ENCODE peak calls at places on chromosomes 4 and X, in four cellular contexts. M is progenitor cell of endocrine pancreas, N is prostate gland, U is fibroblast of mammary gland. F is an unnamed sample.

GRCh38 chrX:150032742-150033141 is 94.5 kb upstream of the EOLA2 start:
- DNase-seq in N (no peak), M (no peak), U (peak), F (peak)

GRCh38 chr4:121741751-121742150 is 23.2 kb downstream of the SMIM43 start:
- DNase-seq in M (no peak), N (no peak), U (no peak), F (no peak)

GRCh38 chrX:153662266-153662665 is 11.3 kb downstream of the PNCK start:
- DNase-seq in M (peak), U (peak), N (peak), F (peak)

GRCh38 chr4:11976726-11977263 is 548.1 kb upstream of the HS3ST1 start:
- DNase-seq in M (no peak), U (no peak), N (no peak), F (no peak)

GRCh38 chr4:21512351-21512750 is 436.2 kb downstream of the KCNIP4 start:
- DNase-seq in U (peak), N (peak), M (no peak), F (peak)

GRCh38 chr4:188107931-188108843 is 1.2 kb downstream of the TRIML2 start:
- DNase-seq in U (peak), N (no peak), M (no peak), F (peak)

GRCh38 chr4:89245459-89245858 is 62.1 kb downstream of the GPRIN3 start:
- DNase-seq in U (no peak), M (no peak), N (no peak), F (no peak)

GRCh38 chr4:88439161-88439760 is 17.7 kb upstream of the HERC5 start:
- DNase-seq in N (no peak), M (no peak), U (no peak), F (no peak)

GRCh38 chrX:154458954-154459829 is 1.1 kb downstream of the PLXNA3 start:
- DNase-seq in N (peak), M (no peak), U (no peak), F (peak)

GRCh38 chr4:4574792-4575191 is 32.9 kb upstream of the STX18 start:
- DNase-seq in U (peak), M (no peak), N (peak), F (peak)

F was measured in GM23248.